ENCODE peak calls at places on chromosomes 7 and 10, in nine cellular contexts. I, S, N, U, D, J, Z, V and P are unnamed samples. For H3K9me3, the result is how much of the 10 kb centered on the place peaks cover.

GRCh38 chr7:148862481-148862880 is 21.6 kb downstream of the EZH2 start:
- DNase-seq in I (no peak), S (no peak), N (no peak), U (no peak), D (no peak), J (no peak), Z (no peak), V (no peak), P (no peak)

GRCh38 chr7:77655361-77655760 is 40.9 kb upstream of the RSBN1L start:
- DNase-seq in I (no peak), S (no peak), N (no peak), U (no peak), D (no peak), J (no peak), Z (no peak), V (no peak), P (no peak)

GRCh38 chr10:52256832-52257691 is 57.0 kb upstream of the DKK1 start:
- DNase-seq in I (peak), S (no peak), N (no peak), U (no peak), D (no peak), J (no peak), Z (peak), V (no peak), P (no peak)

GRCh38 chr10:126584836-126585235 is 85.7 kb downstream of the C10orf90 start:
- DNase-seq in I (no peak), S (no peak), N (no peak), U (no peak), D (no peak), J (no peak), Z (no peak), V (no peak), P (no peak)

GRCh38 chr7:83648464-83649241 is at the start of gene SEMA3E:
- DNase-seq in I (no peak), S (peak), N (no peak), U (peak), D (peak), J (no peak), Z (peak), V (no peak), P (no peak)

GRCh38 chr10:110273474-110273873 is 31.2 kb downstream of the SMNDC1 start:
- DNase-seq in I (peak), S (no peak), N (peak), U (no peak), D (peak), J (peak), Z (peak), V (peak), P (peak)

GRCh38 chr7:29488977-29489376 is 74.7 kb upstream of the PRR15 start:
- DNase-seq in I (no peak), S (no peak), N (no peak), U (no peak), D (no peak), J (no peak), Z (peak), V (no peak), P (no peak)

GRCh38 chr10:60618861-60619260 is 159.4 kb upstream of the CDK1 start:
- DNase-seq in I (no peak), S (no peak), N (no peak), U (no peak), D (no peak), J (no peak), Z (no peak), V (no peak), P (no peak)

GRCh38 chr7:40826419-40827216 is 691.8 kb downstream of the SUGCT start:
- DNase-seq in I (no peak), S (no peak), N (no peak), U (no peak), D (no peak), J (no peak), Z (no peak), V (no peak), P (no peak)

GRCh38 chr10:49500420-49500819 is 38.5 kb downstream of the ERCC6 start:
- DNase-seq in I (no peak), S (no peak), N (peak), U (no peak), D (no peak), J (no peak), Z (no peak), V (no peak), P (no peak)

DNA sequence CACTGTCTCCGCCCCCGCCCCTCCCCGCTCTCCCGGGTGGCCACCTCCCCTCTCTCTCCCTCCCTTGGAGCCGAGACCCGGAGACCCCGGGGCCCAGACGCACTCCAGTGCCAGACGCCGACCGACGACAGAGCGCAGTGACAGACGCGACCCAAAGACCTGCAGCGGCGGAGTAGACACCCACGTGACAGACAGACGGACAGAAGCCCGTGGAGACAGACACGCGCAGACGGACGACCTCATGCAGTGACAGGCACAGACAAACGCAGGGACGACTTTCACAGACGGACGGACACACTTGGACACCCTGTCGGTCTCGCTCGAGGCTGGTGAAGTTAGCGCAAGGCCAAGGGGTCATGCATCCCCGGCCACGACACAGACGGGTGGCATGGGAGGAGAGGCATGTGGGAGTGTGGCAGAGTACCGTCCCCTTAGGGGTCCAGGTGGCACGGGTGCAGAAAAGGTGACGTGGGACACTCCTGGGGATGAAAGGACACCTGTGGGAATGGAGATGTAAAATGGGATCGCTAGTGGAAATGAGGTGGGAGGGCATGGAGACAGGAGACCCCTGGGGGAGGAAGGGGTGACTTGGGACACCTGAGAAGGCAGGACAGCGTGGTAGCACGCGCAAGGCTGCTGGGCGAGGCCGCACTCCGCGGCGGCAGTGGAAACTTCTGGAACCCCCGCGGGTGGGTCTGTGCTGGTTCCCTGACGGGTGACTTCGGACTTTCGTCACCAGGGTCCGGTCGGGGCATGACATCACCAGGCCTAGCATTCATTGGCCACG is 461 bp upstream of the ACHE start:
- DNase-seq in I (peak), S (peak), N (no peak), U (no peak), D (peak), J (peak), Z (peak), V (peak), P (peak)
- TF ChIP-seq POLR2A in I (peak), S (no peak), N (peak), U (no peak), D (no peak), J (peak), Z (no peak), V (no peak), P (no peak)

GRCh38 chr10:123156091-123156490 is 1.9 kb downstream of the BUB3 start:
- DNase-seq in I (no peak), S (no peak), N (no peak), U (no peak), D (no peak), J (no peak), Z (no peak), V (no peak), P (no peak)
- H3K4me3 ChIP-seq in I (no peak), S (no peak), N (no peak), U (peak), D (no peak), J (no peak), Z (peak), V (no peak), P (no peak)

GRCh38 chr7:141944811-141945210 is 2.0 kb downstream of the CLEC5A start:
- DNase-seq in I (no peak), S (no peak), N (no peak), U (no peak), D (no peak), J (no peak), Z (no peak), V (no peak), P (no peak)

GRCh38 chr7:141946874-141947273 is at the start of gene CLEC5A:
- DNase-seq in I (no peak), S (no peak), N (no peak), U (no peak), D (no peak), J (no peak), Z (no peak), V (no peak), P (no peak)

GRCh38 chr7:141945356-141945755 is 1.4 kb downstream of the CLEC5A start:
- DNase-seq in I (no peak), S (no peak), N (no peak), U (no peak), D (no peak), J (no peak), Z (no peak), V (no peak), P (no peak)

DNA sequence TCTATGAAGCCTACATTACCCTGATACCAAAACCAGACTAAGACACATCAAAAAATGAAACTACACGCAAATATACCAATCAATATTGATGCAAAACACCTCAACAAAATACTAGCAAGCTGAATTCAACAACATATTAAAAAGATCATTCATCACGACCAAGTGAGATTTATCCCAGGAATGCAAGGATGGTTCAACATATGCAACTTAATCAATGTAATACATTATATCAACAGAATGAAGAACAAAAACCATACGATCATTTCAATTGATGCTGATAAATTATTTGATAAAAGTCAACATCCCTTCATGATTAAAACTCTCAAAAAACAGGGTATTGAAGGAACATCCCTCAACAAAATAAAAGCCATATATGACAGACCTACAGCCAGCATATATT is 5.7 kb downstream of the CLEC5A start:
- DNase-seq in I (no peak), S (no peak), N (no peak), U (no peak), D (no peak), J (no peak), Z (no peak), V (no peak), P (no peak)
- H3K9me3 ChIP-seq in I (under half), S (under half), N (under half), U (under half), D (under half), J (under half), Z (under half), V (under half), P (under half)

GRCh38 chr7:100583132-100584045 is 2.5 kb downstream of the LRCH4 start:
- DNase-seq in I (peak), S (no peak), N (no peak), U (no peak), D (peak), J (no peak), Z (no peak), V (peak), P (peak)
- TF ChIP-seq POLR2A in I (no peak), S (no peak), N (no peak), U (no peak), D (no peak), J (no peak), Z (no peak), V (no peak), P (no peak)

GRCh38 chr7:102125127-102125561 is 161.5 kb upstream of the SH2B2 start:
- DNase-seq in I (peak), S (peak), N (no peak), U (peak), D (peak), J (no peak), Z (peak), V (peak), P (peak)
- H3K4me3 ChIP-seq in I (no peak), S (no peak), N (no peak), U (peak), D (no peak), J (no peak), Z (no peak), V (no peak), P (no peak)